ENCODE peak calls at places on chromosomes 6 and 20, in four cellular contexts. M is HepG2, Q is GM12878, E is H1. F is an unnamed sample.

GRCh38 chr20:4091332-4092135 is 76.2 kb upstream of the RNF24 start:
- DNase-seq in M (peak; percentile 67), Q (no peak), E (peak; percentile 91), F (peak; percentile 39)

GRCh38 chr6:16697437-16698162 is 63.7 kb downstream of the ATXN1 start:
- DNase-seq in M (no peak), Q (no peak), E (no peak), F (no peak)

GRCh38 chr6:142914371-142914770 is 30.6 kb downstream of the HIVEP2 start:
- DNase-seq in M (no peak), Q (no peak), E (no peak), F (no peak)

GRCh38 chr20:62365814-62366369 is 1.2 kb downstream of the LAMA5 start:
- DNase-seq in M (no peak), Q (no peak), E (no peak), F (no peak)

GRCh38 chr20:49969946-49970345 is 12.8 kb upstream of the SNAI1 start:
- DNase-seq in M (no peak), Q (no peak), E (no peak), F (no peak)

GRCh38 chr20:3101737-3102574 is 17.4 kb upstream of the AVP start:
- DNase-seq in M (no peak), Q (peak; percentile 5), E (no peak), F (no peak)

GRCh38 chr6:143397229-143398222 is 53.0 kb downstream of the ADAT2 start:
- DNase-seq in M (peak; percentile 99), Q (no peak), E (no peak), F (peak; percentile 20)

GRCh38 chr6:9520417-9521151 is 894.3 kb downstream of the TFAP2A start:
- DNase-seq in M (no peak), Q (peak; percentile 25), E (no peak), F (no peak)

GRCh38 chr6:120736740-120737139 is 597.5 kb downstream of the TBC1D32 start:
- DNase-seq in M (no peak), Q (no peak), E (no peak), F (no peak)

GRCh38 chr6:27889628-27890315 is 22.4 kb downstream of the OR2B2 start:
- DNase-seq in M (no peak), Q (no peak), E (no peak), F (no peak)

GRCh38 chr6:1910621-1911407 is 301.1 kb downstream of the FOXC1 start:
- DNase-seq in M (no peak), Q (no peak), E (no peak), F (no peak)

GRCh38 chr6:163474581-163474980 is 60.1 kb downstream of the QKI start:
- DNase-seq in M (no peak), Q (no peak), E (no peak), F (no peak)

GRCh38 chr20:13794667-13795066 is 9.8 kb downstream of the NDUFAF5 start:
- DNase-seq in M (no peak), Q (no peak), E (no peak), F (no peak)

GRCh38 chr6:111551521-111552231 is 54.0 kb downstream of the TRAF3IP2 start:
- DNase-seq in M (peak; percentile 52), Q (no peak), E (no peak), F (no peak)

GRCh38 chr6:548517-548916 is 108.4 kb downstream of the HUS1B start:
- DNase-seq in M (no peak), Q (no peak), E (no peak), F (no peak)

GRCh38 chr6:134166529-134167221 is 114.3 kb upstream of the SLC2A12 start:
- DNase-seq in M (no peak), Q (no peak), E (no peak), F (no peak)

GRCh38 chr6:145271086-145271485 is 464.2 kb downstream of the EPM2A start:
- DNase-seq in M (no peak), Q (no peak), E (no peak), F (no peak)

GRCh38 chr6:146775227-146775626 is 176.5 kb downstream of the ADGB start:
- DNase-seq in M (no peak), Q (no peak), E (no peak), F (no peak)

GRCh38 chr20:34709044-34709835 is 5.1 kb downstream of the TP53INP2 start:
- DNase-seq in M (no peak), Q (peak; percentile 55), E (peak; percentile 94), F (peak; percentile 58)

GRCh38 chr6:68087399-68088133 is 547.5 kb upstream of the ADGRB3 start:
- DNase-seq in M (no peak), Q (peak; percentile 32), E (no peak), F (no peak)

GRCh38 chr6:106223300-106223930 is 102.1 kb downstream of the ATG5 start:
- DNase-seq in M (peak; percentile 46), Q (peak; percentile 52), E (no peak), F (peak; percentile 20)

GRCh38 chr6:44657201-44657824 is 269.8 kb downstream of the CDC5L start:
- DNase-seq in M (no peak), Q (no peak), E (no peak), F (no peak)

GRCh38 chr6:75372884-75373283 is 88.3 kb upstream of the TMEM30A start:
- DNase-seq in M (no peak), Q (no peak), E (no peak), F (no peak)

GRCh38 chr6:90458353-90459224 is 128.3 kb downstream of the MAP3K7 start:
- DNase-seq in M (no peak), Q (no peak), E (no peak), F (no peak)

GRCh38 chr6:43970913-43971775 is 156.1 kb downstream of the MRPL14 start:
- DNase-seq in M (no peak), Q (no peak), E (peak; percentile 36), F (no peak)

GRCh38 chr20:33676121-33676520 is 1.9 kb upstream of the NECAB3 start:
- DNase-seq in M (no peak), Q (no peak), E (no peak), F (no peak)

GRCh38 chr6:105318660-105319059 is 84.2 kb downstream of the PREP start:
- DNase-seq in M (no peak), Q (no peak), E (no peak), F (no peak)

GRCh38 chr20:61186771-61187170 is 65.3 kb upstream of the CDH4 start:
- DNase-seq in M (no peak), Q (no peak), E (no peak), F (no peak)

GRCh38 chr6:53929340-53930120 is 134.7 kb downstream of the LRRC1 start:
- DNase-seq in M (no peak), Q (no peak), E (no peak), F (no peak)

GRCh38 chr6:53932502-53932901 is 137.7 kb downstream of the LRRC1 start:
- DNase-seq in M (no peak), Q (no peak), E (no peak), F (no peak)

GRCh38 chr6:53928641-53929339 is 134.0 kb downstream of the LRRC1 start:
- DNase-seq in M (peak; percentile 40), Q (no peak), E (no peak), F (no peak)

GRCh38 chr6:53930330-53930729 is 135.5 kb downstream of the LRRC1 start:
- DNase-seq in M (no peak), Q (no peak), E (no peak), F (no peak)

DNA sequence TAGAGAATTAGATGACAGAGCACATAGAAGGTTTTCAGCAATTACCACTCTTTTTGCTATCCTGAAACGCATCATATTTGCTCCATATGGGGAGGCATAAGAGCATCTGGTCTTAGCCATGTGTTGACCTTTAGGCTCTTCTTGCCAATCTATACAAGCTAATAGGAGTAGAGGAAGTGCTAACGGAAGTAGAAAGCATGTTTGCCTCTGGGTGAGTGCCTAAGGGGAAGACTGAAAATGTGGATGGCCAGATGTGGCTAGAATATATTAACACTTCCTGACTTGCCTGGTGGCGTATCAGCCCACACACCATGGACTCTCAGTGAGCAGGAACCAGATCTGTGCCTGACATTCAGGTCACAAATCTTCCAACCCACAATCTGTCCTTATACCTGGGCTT is 136.3 kb downstream of the LRRC1 start:
- DNase-seq in M (no peak), Q (no peak), E (no peak), F (no peak)
- TF ChIP-seq YY1 in M (no peak), Q (no peak), E (no peak), F (no peak)

GRCh38 chr6:156107514-156108150 is 652.0 kb upstream of the NOX3 start:
- DNase-seq in M (no peak), Q (no peak), E (no peak), F (no peak)
- TF ChIP-seq SUZ12 in M (no peak), Q (no peak), E (no peak), F (no peak)

DNA sequence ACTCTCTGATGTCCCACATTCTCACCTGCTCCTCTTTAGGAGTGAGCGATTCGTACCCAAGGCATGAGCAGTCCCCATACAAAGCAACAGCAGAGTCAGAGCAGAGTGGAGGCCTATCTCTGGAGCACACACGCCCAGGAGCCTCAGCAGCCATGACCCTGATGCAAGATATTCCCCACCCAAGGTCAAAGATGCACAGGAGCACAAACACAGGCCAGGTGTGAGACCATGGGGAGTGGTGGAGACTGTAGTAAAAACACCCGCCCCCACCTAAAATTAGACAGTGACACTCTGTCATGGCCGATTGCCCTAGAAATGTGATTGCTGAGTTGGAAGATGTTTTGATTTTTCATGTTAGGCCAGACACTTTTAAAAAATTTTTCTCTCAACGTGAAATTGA is 21.4 kb downstream of the RRBP1 start:
- DNase-seq in M (no peak), Q (no peak), E (no peak), F (no peak)
- TF ChIP-seq YY1 in M (no peak), Q (no peak), E (no peak), F (no peak)

DNA sequence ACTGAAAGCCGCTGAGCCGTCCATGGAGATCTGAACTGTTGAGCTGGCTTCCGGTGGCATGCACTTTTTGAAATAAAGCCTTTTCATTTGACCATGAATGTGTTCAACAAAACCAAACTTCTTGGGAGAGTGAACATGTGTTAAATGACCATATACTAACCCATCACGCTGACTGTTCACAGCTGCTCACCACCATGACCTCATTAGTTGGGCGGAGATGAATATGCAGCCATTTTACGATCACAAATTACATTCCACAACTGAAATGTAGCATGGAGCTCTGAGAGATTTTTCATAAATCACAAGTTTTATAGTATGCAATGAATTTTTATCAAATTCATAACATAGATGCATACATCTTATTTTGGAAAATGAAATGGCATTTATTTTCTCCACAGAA is 4.2 kb downstream of the RAMACL start:
- DNase-seq in M (no peak), Q (no peak), E (no peak), F (no peak)
- TF ChIP-seq SUZ12 in M (no peak), Q (no peak), E (no peak), F (no peak)

GRCh38 chr6:160972111-160972510 is 19.5 kb upstream of the MAP3K4 start:
- DNase-seq in M (no peak), Q (no peak), E (no peak), F (no peak)
- TF ChIP-seq YY1 in M (no peak), Q (no peak), E (no peak), F (no peak)

GRCh38 chr20:31684153-31685003 is 38.3 kb downstream of the BCL2L1 start:
- DNase-seq in M (no peak), Q (no peak), E (no peak), F (no peak)

GRCh38 chr20:31681769-31682168 is 40.9 kb downstream of the BCL2L1 start:
- DNase-seq in M (no peak), Q (no peak), E (no peak), F (no peak)

GRCh38 chr20:31682352-31682751 is 40.3 kb downstream of the BCL2L1 start:
- DNase-seq in M (no peak), Q (no peak), E (no peak), F (no peak)

GRCh38 chr20:31681128-31681727 is 41.4 kb downstream of the BCL2L1 start:
- DNase-seq in M (no peak), Q (no peak), E (no peak), F (no peak)

DNA sequence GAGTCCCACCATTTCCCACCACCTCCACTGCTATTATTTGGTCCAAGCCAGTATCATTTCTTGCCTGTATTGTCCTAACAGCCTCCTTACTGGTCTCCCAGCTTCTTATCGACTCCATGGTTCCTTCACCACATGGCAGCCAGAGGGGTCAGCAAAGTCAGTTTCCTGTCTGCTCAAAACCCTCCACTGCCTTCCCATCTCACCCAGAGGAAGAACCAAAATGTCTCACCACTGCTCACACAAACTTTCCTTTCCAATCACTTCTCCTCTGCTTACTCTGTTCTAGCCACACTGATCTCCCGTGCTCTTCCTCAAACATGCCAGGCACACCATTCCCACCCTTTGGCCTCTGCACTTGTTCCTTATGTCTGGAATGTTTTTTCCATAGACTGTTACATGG is 39.7 kb downstream of the BCL2L1 start:
- DNase-seq in M (no peak), Q (no peak), E (no peak), F (no peak)
- TF ChIP-seq SUZ12 in M (no peak), Q (no peak), E (no peak), F (no peak)

F was measured in NT2/D1.